ENCODE peak calls at places on chromosomes 2 and 18, in five cellular contexts. One of them, this sample, is unnamed.

GRCh38 chr2:8819194-8819593 is 18.2 kb downstream of the KIDINS220 start:
- DNase-seq in CD4-positive, CD25-positive, alpha-beta regulatory T cell: no peak
- DNase-seq in HCT116: no peak
- DNase-seq in right cardiac atrium: no peak
- DNase-seq in H9: no peak
- DNase-seq in this sample: no peak

GRCh38 chr18:70296781-70297180 is 7.9 kb downstream of the SOCS6 start:
- DNase-seq in CD4-positive, CD25-positive, alpha-beta regulatory T cell: no peak
- DNase-seq in HCT116: no peak
- DNase-seq in right cardiac atrium: no peak
- DNase-seq in H9: no peak
- DNase-seq in this sample: no peak

GRCh38 chr2:129796801-129797488 is 182.5 kb upstream of the RAB6C start:
- DNase-seq in CD4-positive, CD25-positive, alpha-beta regulatory T cell: no peak
- DNase-seq in HCT116: no peak
- DNase-seq in right cardiac atrium: no peak
- DNase-seq in H9: no peak
- DNase-seq in this sample: peak; percentile 20

GRCh38 chr18:59536181-59536580 is 161.0 kb downstream of the CCBE1 start:
- DNase-seq in CD4-positive, CD25-positive, alpha-beta regulatory T cell: peak; percentile 4
- DNase-seq in HCT116: no peak
- DNase-seq in right cardiac atrium: no peak
- DNase-seq in H9: no peak
- DNase-seq in this sample: no peak

GRCh38 chr2:71071681-71072398 is 3.4 kb downstream of the NAGK start:
- DNase-seq in CD4-positive, CD25-positive, alpha-beta regulatory T cell: peak; percentile 58
- DNase-seq in HCT116: no peak
- DNase-seq in right cardiac atrium: no peak
- DNase-seq in H9: no peak
- DNase-seq in this sample: peak; percentile 52

GRCh38 chr2:69584127-69584889 is 59.2 kb downstream of the AAK1 start:
- DNase-seq in CD4-positive, CD25-positive, alpha-beta regulatory T cell: no peak
- DNase-seq in HCT116: no peak
- DNase-seq in right cardiac atrium: no peak
- DNase-seq in H9: no peak
- DNase-seq in this sample: no peak

GRCh38 chr2:181805228-181806038 is 86.1 kb upstream of the ITPRID2 start:
- DNase-seq in CD4-positive, CD25-positive, alpha-beta regulatory T cell: no peak
- DNase-seq in HCT116: no peak
- DNase-seq in right cardiac atrium: no peak
- DNase-seq in H9: no peak
- DNase-seq in this sample: no peak

GRCh38 chr18:27483266-27483665 is 298.2 kb upstream of the CHST9 start:
- DNase-seq in CD4-positive, CD25-positive, alpha-beta regulatory T cell: no peak
- DNase-seq in HCT116: no peak
- DNase-seq in right cardiac atrium: no peak
- DNase-seq in H9: no peak
- DNase-seq in this sample: no peak

GRCh38 chr2:86017901-86018896 is 87.5 kb downstream of the POLR1A start:
- DNase-seq in CD4-positive, CD25-positive, alpha-beta regulatory T cell: no peak
- DNase-seq in HCT116: no peak
- DNase-seq in right cardiac atrium: no peak
- DNase-seq in H9: no peak
- DNase-seq in this sample: no peak

GRCh38 chr2:4763009-4763408 is 929.2 kb upstream of the SOX11 start:
- DNase-seq in CD4-positive, CD25-positive, alpha-beta regulatory T cell: no peak
- DNase-seq in HCT116: no peak
- DNase-seq in right cardiac atrium: no peak
- DNase-seq in H9: peak; percentile 56
- DNase-seq in this sample: peak; percentile 82

GRCh38 chr18:45521151-45521550 is 94.1 kb upstream of the SLC14A2 start:
- DNase-seq in CD4-positive, CD25-positive, alpha-beta regulatory T cell: no peak
- DNase-seq in HCT116: no peak
- DNase-seq in right cardiac atrium: no peak
- DNase-seq in H9: no peak
- DNase-seq in this sample: no peak

GRCh38 chr2:88683160-88684021 is 8.1 kb upstream of the RPIA start:
- DNase-seq in CD4-positive, CD25-positive, alpha-beta regulatory T cell: no peak
- DNase-seq in HCT116: no peak
- DNase-seq in right cardiac atrium: no peak
- DNase-seq in H9: no peak
- DNase-seq in this sample: no peak

GRCh38 chr18:22346342-22346967 is 71.3 kb downstream of the CTAGE1 start:
- DNase-seq in CD4-positive, CD25-positive, alpha-beta regulatory T cell: no peak
- DNase-seq in HCT116: no peak
- DNase-seq in right cardiac atrium: peak; percentile 75
- DNase-seq in H9: no peak
- DNase-seq in this sample: no peak

GRCh38 chr18:59220164-59220783 is 316 bp downstream of the GRP start:
- DNase-seq in CD4-positive, CD25-positive, alpha-beta regulatory T cell: no peak
- DNase-seq in HCT116: no peak
- DNase-seq in right cardiac atrium: no peak
- DNase-seq in H9: peak; percentile 45
- DNase-seq in this sample: peak; percentile 75

GRCh38 chr2:55864351-55865084 is 59.1 kb downstream of the EFEMP1 start:
- DNase-seq in CD4-positive, CD25-positive, alpha-beta regulatory T cell: no peak
- DNase-seq in HCT116: no peak
- DNase-seq in right cardiac atrium: no peak
- DNase-seq in H9: no peak
- DNase-seq in this sample: no peak

GRCh38 chr2:127143851-127144782 is 37.2 kb upstream of the BIN1 start:
- DNase-seq in CD4-positive, CD25-positive, alpha-beta regulatory T cell: no peak
- DNase-seq in HCT116: peak; percentile 12
- DNase-seq in right cardiac atrium: no peak
- DNase-seq in H9: no peak
- DNase-seq in this sample: no peak

GRCh38 chr2:216001201-216001600 is 12.2 kb downstream of the MREG start:
- DNase-seq in CD4-positive, CD25-positive, alpha-beta regulatory T cell: no peak
- DNase-seq in HCT116: no peak
- DNase-seq in right cardiac atrium: no peak
- DNase-seq in H9: no peak
- DNase-seq in this sample: no peak

GRCh38 chr2:159206736-159207380 is 79.6 kb downstream of the WDSUB1 start:
- DNase-seq in CD4-positive, CD25-positive, alpha-beta regulatory T cell: no peak
- DNase-seq in HCT116: no peak
- DNase-seq in right cardiac atrium: no peak
- DNase-seq in H9: no peak
- DNase-seq in this sample: no peak

GRCh38 chr2:27071990-27072830 is 756 bp upstream of the OST4 start:
- DNase-seq in CD4-positive, CD25-positive, alpha-beta regulatory T cell: no peak
- DNase-seq in HCT116: no peak
- DNase-seq in right cardiac atrium: peak; percentile 73
- DNase-seq in H9: peak; percentile 79
- DNase-seq in this sample: peak; percentile 81

GRCh38 chr2:72917138-72917874 is at the start of gene EMX1:
- DNase-seq in CD4-positive, CD25-positive, alpha-beta regulatory T cell: peak; percentile 47
- DNase-seq in HCT116: peak; percentile 60
- DNase-seq in right cardiac atrium: no peak
- DNase-seq in H9: peak; percentile 93
- DNase-seq in this sample: peak; percentile 97

GRCh38 chr2:74002515-74003391 is 18.0 kb downstream of the TET3 start:
- DNase-seq in CD4-positive, CD25-positive, alpha-beta regulatory T cell: peak; percentile 84
- DNase-seq in HCT116: no peak
- DNase-seq in right cardiac atrium: peak; percentile 88
- DNase-seq in H9: peak; percentile 86
- DNase-seq in this sample: peak; percentile 92

GRCh38 chr2:101679801-101680487 is 17.6 kb upstream of the MAP4K4 start:
- DNase-seq in CD4-positive, CD25-positive, alpha-beta regulatory T cell: no peak
- DNase-seq in HCT116: no peak
- DNase-seq in right cardiac atrium: no peak
- DNase-seq in H9: no peak
- DNase-seq in this sample: no peak

GRCh38 chr18:26457611-26458350 is 90.6 kb downstream of the KCTD1 start:
- DNase-seq in CD4-positive, CD25-positive, alpha-beta regulatory T cell: no peak
- DNase-seq in HCT116: no peak
- DNase-seq in right cardiac atrium: no peak
- DNase-seq in H9: peak; percentile 91
- DNase-seq in this sample: peak; percentile 94

GRCh38 chr2:1598041-1598710 is 146.1 kb downstream of the PXDN start:
- DNase-seq in CD4-positive, CD25-positive, alpha-beta regulatory T cell: no peak
- DNase-seq in HCT116: no peak
- DNase-seq in right cardiac atrium: no peak
- DNase-seq in H9: peak; percentile 19
- DNase-seq in this sample: peak; percentile 43

GRCh38 chr2:147100406-147101035 is 744.3 kb upstream of the ACVR2A start:
- DNase-seq in CD4-positive, CD25-positive, alpha-beta regulatory T cell: no peak
- DNase-seq in HCT116: no peak
- DNase-seq in right cardiac atrium: no peak
- DNase-seq in H9: no peak
- DNase-seq in this sample: no peak

GRCh38 chr2:57886196-57886786 is 160.3 kb upstream of the VRK2 start:
- DNase-seq in CD4-positive, CD25-positive, alpha-beta regulatory T cell: no peak
- DNase-seq in HCT116: no peak
- DNase-seq in right cardiac atrium: no peak
- DNase-seq in H9: no peak
- DNase-seq in this sample: no peak

GRCh38 chr2:40455661-40456060 is 3.8 kb upstream of the SLC8A1 start:
- DNase-seq in CD4-positive, CD25-positive, alpha-beta regulatory T cell: no peak
- DNase-seq in HCT116: no peak
- DNase-seq in right cardiac atrium: peak; percentile 21
- DNase-seq in H9: no peak
- DNase-seq in this sample: no peak

GRCh38 chr18:5879479-5879882 is 15.8 kb downstream of the TMEM200C start:
- DNase-seq in CD4-positive, CD25-positive, alpha-beta regulatory T cell: peak; percentile 5
- DNase-seq in HCT116: no peak
- DNase-seq in right cardiac atrium: no peak
- DNase-seq in H9: no peak
- DNase-seq in this sample: no peak

GRCh38 chr18:21257383-21257782 is 15.4 kb downstream of the GREB1L start:
- DNase-seq in CD4-positive, CD25-positive, alpha-beta regulatory T cell: no peak
- DNase-seq in HCT116: no peak
- DNase-seq in right cardiac atrium: no peak
- DNase-seq in H9: no peak
- DNase-seq in this sample: no peak

GRCh38 chr2:68961380-68961779 is 8.7 kb upstream of the GKN2 start:
- DNase-seq in CD4-positive, CD25-positive, alpha-beta regulatory T cell: no peak
- DNase-seq in HCT116: no peak
- DNase-seq in right cardiac atrium: no peak
- DNase-seq in H9: no peak
- DNase-seq in this sample: no peak

GRCh38 chr2:98191880-98192279 is 104.9 kb downstream of the VWA3B start:
- DNase-seq in CD4-positive, CD25-positive, alpha-beta regulatory T cell: no peak
- DNase-seq in HCT116: no peak
- DNase-seq in right cardiac atrium: no peak
- DNase-seq in H9: no peak
- DNase-seq in this sample: no peak

GRCh38 chr18:48290162-48290926 is 118.8 kb downstream of the ZBTB7C start:
- DNase-seq in CD4-positive, CD25-positive, alpha-beta regulatory T cell: no peak
- DNase-seq in HCT116: no peak
- DNase-seq in right cardiac atrium: no peak
- DNase-seq in H9: no peak
- DNase-seq in this sample: no peak

GRCh38 chr2:221635949-221636348 is 63.8 kb upstream of the EPHA4 start:
- DNase-seq in CD4-positive, CD25-positive, alpha-beta regulatory T cell: no peak
- DNase-seq in HCT116: peak; percentile 26
- DNase-seq in right cardiac atrium: no peak
- DNase-seq in H9: no peak
- DNase-seq in this sample: peak; percentile 54

GRCh38 chr2:203797363-203798111 is 70.0 kb upstream of the CTLA4 start:
- DNase-seq in CD4-positive, CD25-positive, alpha-beta regulatory T cell: no peak
- DNase-seq in HCT116: no peak
- DNase-seq in right cardiac atrium: no peak
- DNase-seq in H9: no peak
- DNase-seq in this sample: no peak

GRCh38 chr2:196173505-196173904 is 2.1 kb upstream of the STK17B start:
- DNase-seq in CD4-positive, CD25-positive, alpha-beta regulatory T cell: no peak
- DNase-seq in HCT116: no peak
- DNase-seq in right cardiac atrium: no peak
- DNase-seq in H9: no peak
- DNase-seq in this sample: no peak
- H3K4me1 ChIP-seq in CD4-positive, CD25-positive, alpha-beta regulatory T cell: peaks cover 68% of the 10 kb centered on the region
- H3K4me1 ChIP-seq in HCT116: no peaks in the 10 kb centered on the region
- H3K4me1 ChIP-seq in right cardiac atrium: no peaks in the 10 kb centered on the region
- H3K4me1 ChIP-seq in H9: no peaks in the 10 kb centered on the region
- H3K4me1 ChIP-seq in this sample: no peaks in the 10 kb centered on the region

DNA sequence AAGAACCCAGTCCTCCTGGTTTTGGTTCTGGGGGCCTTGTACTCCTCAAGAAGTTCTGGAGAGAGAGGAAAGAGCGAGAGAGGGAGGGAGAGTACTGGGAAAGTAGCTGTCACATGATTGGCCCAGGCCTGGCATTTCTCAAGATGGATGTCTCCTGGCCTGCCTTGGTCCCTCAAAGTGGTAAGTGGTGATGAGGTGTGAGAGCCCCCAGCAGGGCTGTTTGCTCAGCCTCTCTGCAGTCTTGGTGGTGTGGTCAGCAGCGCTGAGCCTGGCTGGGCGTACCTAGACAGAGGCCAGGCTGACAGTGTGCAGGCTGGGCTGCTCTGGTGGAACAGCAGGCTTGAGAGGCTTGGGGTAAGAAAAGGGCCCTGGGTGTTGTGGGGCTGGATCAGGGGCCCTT is 2.5 kb downstream of the SPEG start:
- DNase-seq in CD4-positive, CD25-positive, alpha-beta regulatory T cell: no peak
- DNase-seq in HCT116: no peak
- DNase-seq in right cardiac atrium: no peak
- DNase-seq in H9: no peak
- DNase-seq in this sample: peak; percentile 76
- H3K4me1 ChIP-seq in CD4-positive, CD25-positive, alpha-beta regulatory T cell: peaks cover 13% of the 10 kb centered on the region
- H3K4me1 ChIP-seq in HCT116: peaks cover 14% of the 10 kb centered on the region
- H3K4me1 ChIP-seq in right cardiac atrium: no peaks in the 10 kb centered on the region
- H3K4me1 ChIP-seq in H9: peaks cover 2% of the 10 kb centered on the region
- H3K4me1 ChIP-seq in this sample: peaks cover 4% of the 10 kb centered on the region

DNA sequence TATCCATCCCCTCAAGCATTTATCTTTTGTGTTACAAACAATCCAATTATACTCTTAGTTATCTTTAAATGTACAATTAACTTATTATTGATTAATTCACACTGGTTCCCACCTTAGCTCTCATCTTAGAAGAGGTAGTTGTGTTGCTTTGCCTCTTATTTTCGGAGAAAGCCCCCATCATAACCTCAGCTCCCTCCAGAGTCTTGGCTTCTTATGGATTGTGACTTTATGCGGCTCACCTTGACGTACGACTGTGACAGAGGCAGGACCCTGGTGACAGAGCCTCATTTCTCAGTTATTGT is 132.9 kb downstream of the SPTBN1 start:
- DNase-seq in CD4-positive, CD25-positive, alpha-beta regulatory T cell: no peak
- DNase-seq in HCT116: no peak
- DNase-seq in right cardiac atrium: no peak
- DNase-seq in H9: no peak
- DNase-seq in this sample: no peak
- H3K4me1 ChIP-seq in CD4-positive, CD25-positive, alpha-beta regulatory T cell: peaks cover 82% of the 10 kb centered on the region
- H3K4me1 ChIP-seq in HCT116: no peaks in the 10 kb centered on the region
- H3K4me1 ChIP-seq in right cardiac atrium: peaks cover 22% of the 10 kb centered on the region
- H3K4me1 ChIP-seq in H9: peaks cover 16% of the 10 kb centered on the region
- H3K4me1 ChIP-seq in this sample: peaks cover 6% of the 10 kb centered on the region

GRCh38 chr18:50654211-50654610 is 94.3 kb downstream of the MAPK4 start:
- DNase-seq in CD4-positive, CD25-positive, alpha-beta regulatory T cell: no peak
- DNase-seq in HCT116: no peak
- DNase-seq in right cardiac atrium: no peak
- DNase-seq in H9: no peak
- DNase-seq in this sample: no peak

GRCh38 chr18:50647792-50648191 is 87.9 kb downstream of the MAPK4 start:
- DNase-seq in CD4-positive, CD25-positive, alpha-beta regulatory T cell: no peak
- DNase-seq in HCT116: no peak
- DNase-seq in right cardiac atrium: no peak
- DNase-seq in H9: no peak
- DNase-seq in this sample: no peak

GRCh38 chr18:50649821-50650220 is 89.9 kb downstream of the MAPK4 start:
- DNase-seq in CD4-positive, CD25-positive, alpha-beta regulatory T cell: no peak
- DNase-seq in HCT116: no peak
- DNase-seq in right cardiac atrium: peak; percentile 81
- DNase-seq in H9: no peak
- DNase-seq in this sample: no peak

GRCh38 chr18:50653402-50654093 is 93.7 kb downstream of the MAPK4 start:
- DNase-seq in CD4-positive, CD25-positive, alpha-beta regulatory T cell: no peak
- DNase-seq in HCT116: no peak
- DNase-seq in right cardiac atrium: peak; percentile 46
- DNase-seq in H9: no peak
- DNase-seq in this sample: no peak

GRCh38 chr18:50651334-50651733 is 91.4 kb downstream of the MAPK4 start:
- DNase-seq in CD4-positive, CD25-positive, alpha-beta regulatory T cell: no peak
- DNase-seq in HCT116: no peak
- DNase-seq in right cardiac atrium: no peak
- DNase-seq in H9: no peak
- DNase-seq in this sample: no peak
- H3K4me1 ChIP-seq in CD4-positive, CD25-positive, alpha-beta regulatory T cell: no peaks in the 10 kb centered on the region
- H3K4me1 ChIP-seq in HCT116: no peaks in the 10 kb centered on the region
- H3K4me1 ChIP-seq in right cardiac atrium: peaks cover 14% of the 10 kb centered on the region
- H3K4me1 ChIP-seq in H9: no peaks in the 10 kb centered on the region
- H3K4me1 ChIP-seq in this sample: no peaks in the 10 kb centered on the region